ENCODE peak calls at places on chromosomes 2 and 18, in eight cellular contexts. I, N, W, F, E, D, P and B are unnamed samples.

GRCh38 chr18:37805773-37806380 is 240.3 kb upstream of the CELF4 start:
- DNase-seq in I (no peak), N (no peak), W (no peak), F (no peak), E (no peak), D (no peak), P (no peak), B (no peak)

GRCh38 chr2:134245340-134245984 is 8.4 kb upstream of the MGAT5 start:
- DNase-seq in I (peak), N (peak), W (peak), F (peak), E (peak), D (peak), P (peak), B (peak)

GRCh38 chr18:44453505-44453904 is 227.2 kb upstream of the SETBP1 start:
- DNase-seq in I (no peak), N (no peak), W (no peak), F (no peak), E (no peak), D (no peak), P (no peak), B (no peak)

GRCh38 chr2:83991992-83992391 is 467.1 kb downstream of the SUCLG1 start:
- DNase-seq in I (no peak), N (no peak), W (no peak), F (no peak), E (no peak), D (no peak), P (no peak), B (no peak)

GRCh38 chr2:27080603-27080938 is 2.2 kb downstream of the EMILIN1 start:
- DNase-seq in I (no peak), N (no peak), W (no peak), F (no peak), E (no peak), D (no peak), P (no peak), B (no peak)

GRCh38 chr18:48715651-48716354 is 177.0 kb downstream of the CTIF start:
- DNase-seq in I (no peak), N (no peak), W (no peak), F (no peak), E (no peak), D (no peak), P (peak), B (no peak)

GRCh38 chr18:46039967-46040746 is 31.9 kb downstream of the PSTPIP2 start:
- DNase-seq in I (peak), N (no peak), W (no peak), F (no peak), E (no peak), D (no peak), P (no peak), B (no peak)

GRCh38 chr2:94996401-94997100 is 29.0 kb upstream of the MAL start:
- DNase-seq in I (no peak), N (no peak), W (no peak), F (no peak), E (no peak), D (no peak), P (no peak), B (no peak)

GRCh38 chr2:42252464-42252863 is 83.3 kb downstream of the EML4 start:
- DNase-seq in I (no peak), N (no peak), W (no peak), F (no peak), E (no peak), D (no peak), P (no peak), B (no peak)

GRCh38 chr18:13186687-13187086 is 31.9 kb upstream of the LDLRAD4 start:
- DNase-seq in I (no peak), N (no peak), W (no peak), F (no peak), E (no peak), D (no peak), P (no peak), B (no peak)